ENCODE peak calls at places on chromosome 9, in nine cellular contexts. F, X, U, L, Y, A, B, H and J are unnamed samples.

GRCh38 chr9:72772641-72773040 is 180.2 kb downstream of the ALDH1A1 start:
- DNase-seq in F (no peak), X (no peak), U (no peak), L (no peak), Y (no peak), A (no peak), B (no peak), H (no peak), J (no peak)

GRCh38 chr9:96453625-96454024 is 3.7 kb downstream of the HABP4 start:
- DNase-seq in F (no peak), X (no peak), U (no peak), L (peak; percentile 7), Y (no peak), A (peak; percentile 80), B (peak; percentile 44), H (peak; percentile 62), J (peak; percentile 66)

GRCh38 chr9:22157271-22157670 is 148.2 kb upstream of the CDKN2B start:
- DNase-seq in F (no peak), X (no peak), U (no peak), L (no peak), Y (no peak), A (no peak), B (no peak), H (no peak), J (no peak)

GRCh38 chr9:132350861-132351315 is 3.9 kb downstream of the SETX start:
- DNase-seq in F (peak; percentile 23), X (peak; percentile 70), U (no peak), L (no peak), Y (no peak), A (no peak), B (no peak), H (no peak), J (no peak)

GRCh38 chr9:64057553-64057952 is 1227.5 kb downstream of the FOXD4L5 start:
- DNase-seq in F (no peak), X (no peak), U (no peak), L (no peak), Y (no peak), A (no peak), B (no peak), H (no peak), J (no peak)

GRCh38 chr9:120852240-120853018 is 9.7 kb upstream of the PSMD5 start:
- DNase-seq in F (no peak), X (no peak), U (peak; percentile 59), L (no peak), Y (no peak), A (no peak), B (no peak), H (no peak), J (no peak)

GRCh38 chr9:97307500-97308163 is at the start of gene CCDC180:
- DNase-seq in F (no peak), X (no peak), U (no peak), L (no peak), Y (no peak), A (no peak), B (no peak), H (peak; percentile 58), J (no peak)

GRCh38 chr9:77488439-77489126 is 159.5 kb downstream of the GNA14 start:
- DNase-seq in F (no peak), X (no peak), U (no peak), L (no peak), Y (no peak), A (no peak), B (no peak), H (peak; percentile 56), J (no peak)

GRCh38 chr9:91156451-91157234 is 205.1 kb downstream of the AUH start:
- DNase-seq in F (peak; percentile 40), X (peak; percentile 74), U (no peak), L (no peak), Y (no peak), A (no peak), B (no peak), H (no peak), J (no peak)

GRCh38 chr9:98974106-98974505 is 30.4 kb downstream of the COL15A1 start:
- DNase-seq in F (no peak), X (no peak), U (no peak), L (no peak), Y (no peak), A (no peak), B (no peak), H (no peak), J (no peak)